ENCODE peak calls at places on chromosomes 12 and 14, in five cellular contexts. E is heart right ventricle, N is OCI-LY7, S is hepatocyte, O is uterus. M is an unnamed sample.

GRCh38 chr12:15700595-15700994 is 88.6 kb downstream of the EPS8 start:
- DNase-seq in E (no peak), S (no peak), O (no peak), N (no peak), M (no peak)

GRCh38 chr12:103538397-103538796 is 42.6 kb upstream of the C12orf42 start:
- DNase-seq in N (no peak), S (no peak), O (no peak), E (no peak), M (no peak)

GRCh38 chr14:69268763-69269162 is 8.8 kb downstream of the GALNT16 start:
- DNase-seq in S (no peak), N (no peak), O (no peak), E (no peak), M (no peak)

GRCh38 chr14:56119221-56119967 is 1.2 kb downstream of the PELI2 start:
- DNase-seq in N (peak), E (peak), S (peak), O (peak), M (peak)

GRCh38 chr12:79883216-79883615 is 51.7 kb downstream of the PPP1R12A start:
- DNase-seq in E (no peak), S (no peak), N (no peak), O (no peak), M (no peak)

GRCh38 chr14:66746316-66747006 is 238.5 kb downstream of the GPHN start:
- DNase-seq in O (no peak), S (peak), E (no peak), N (peak), M (no peak)

GRCh38 chr14:103708750-103709187 is 6.5 kb downstream of the XRCC3 start:
- DNase-seq in E (no peak), S (no peak), O (no peak), N (no peak), M (no peak)

GRCh38 chr12:1720494-1720893 is 29.6 kb downstream of the ADIPOR2 start:
- DNase-seq in E (no peak), O (no peak), N (no peak), S (no peak), M (no peak)

GRCh38 chr14:36515896-36516718 is 3.9 kb downstream of the NKX2-1 start:
- DNase-seq in S (no peak), N (no peak), E (no peak), O (no peak), M (no peak)

GRCh38 chr14:50047274-50047676 is 69.1 kb downstream of the VCPKMT start:
- DNase-seq in E (no peak), O (no peak), N (peak), S (peak), M (no peak)

GRCh38 chr12:51944608-51945233 is 6.8 kb upstream of the ACVR1B start:
- DNase-seq in E (no peak), O (no peak), S (no peak), N (no peak), M (no peak)

GRCh38 chr12:25958254-25959068 is at the start of gene RASSF8:
- DNase-seq in N (no peak), O (peak), E (peak), S (peak), M (peak)

GRCh38 chr12:120470150-120470817 is 736 bp upstream of the SRSF9 start:
- DNase-seq in S (peak), O (peak), N (peak), E (no peak), M (no peak)

GRCh38 chr14:53391156-53391555 is 238.0 kb upstream of the DDHD1 start:
- DNase-seq in S (no peak), O (peak), E (no peak), N (no peak), M (no peak)

GRCh38 chr12:5081016-5081415 is 37.3 kb downstream of the KCNA5 start:
- DNase-seq in O (no peak), N (no peak), S (no peak), E (peak), M (no peak)

GRCh38 chr12:15691372-15691771 is 97.8 kb downstream of the EPS8 start:
- DNase-seq in O (no peak), E (no peak), N (no peak), S (no peak), M (no peak)

GRCh38 chr12:108194585-108194984 is 65.5 kb downstream of the WSCD2 start:
- DNase-seq in N (no peak), E (no peak), S (no peak), O (no peak), M (no peak)

GRCh38 chr14:99605299-99605961 is 1.4 kb upstream of the CCDC85C start:
- DNase-seq in E (peak), S (peak), N (peak), O (peak), M (peak)

GRCh38 chr12:113802000-113802749 is 163.9 kb downstream of the RBM19 start:
- DNase-seq in O (no peak), S (no peak), N (no peak), E (no peak), M (no peak)

GRCh38 chr14:78253986-78254385 is 83.8 kb downstream of the NRXN3 start:
- DNase-seq in E (no peak), N (no peak), S (no peak), O (no peak), M (no peak)

GRCh38 chr14:61616524-61617185 is 78.7 kb upstream of the HIF1A start:
- DNase-seq in S (no peak), O (no peak), E (no peak), N (no peak), M (no peak)

GRCh38 chr12:92621833-92622232 is 81.0 kb upstream of the PLEKHG7 start:
- DNase-seq in E (no peak), N (no peak), S (no peak), O (no peak), M (no peak)

GRCh38 chr14:53144244-53144643 is 8.9 kb downstream of the DDHD1 start:
- DNase-seq in N (no peak), O (no peak), E (no peak), S (no peak), M (no peak)

GRCh38 chr12:106247731-106248176 is at the start of gene CKAP4:
- DNase-seq in S (peak), N (peak), E (peak), O (peak), M (peak)

GRCh38 chr12:114164354-114164753 is 198.2 kb upstream of the RBM19 start:
- DNase-seq in E (no peak), S (no peak), N (no peak), O (no peak), M (no peak)

GRCh38 chr12:69540606-69541386 is 44.5 kb upstream of the CCT2 start:
- DNase-seq in O (no peak), S (no peak), N (no peak), E (no peak), M (no peak)

GRCh38 chr12:65339161-65339560 is 60.7 kb downstream of the MSRB3 start:
- DNase-seq in S (no peak), O (no peak), N (no peak), E (no peak), M (no peak)

GRCh38 chr12:113203852-113204760 is 17.2 kb upstream of the TPCN1 start:
- DNase-seq in E (no peak), O (no peak), S (no peak), N (no peak), M (no peak)

GRCh38 chr14:36600431-36600830 is 18.0 kb upstream of the NKX2-8 start:
- DNase-seq in O (no peak), S (no peak), N (no peak), E (no peak), M (no peak)

GRCh38 chr12:39972119-39972518 is 133.8 kb downstream of the SLC2A13 start:
- DNase-seq in E (no peak), N (no peak), S (no peak), O (no peak), M (no peak)

GRCh38 chr12:91640021-91640420 is 457.4 kb upstream of the DCN start:
- DNase-seq in E (no peak), O (no peak), S (no peak), N (no peak), M (no peak)

GRCh38 chr14:29668201-29668600 is 259.4 kb downstream of the PRKD1 start:
- DNase-seq in S (no peak), N (no peak), O (no peak), E (no peak), M (no peak)

GRCh38 chr14:60807971-60808370 is 73.4 kb downstream of the MNAT1 start:
- DNase-seq in S (no peak), O (no peak), N (no peak), E (no peak), M (no peak)

GRCh38 chr12:123761841-123762714 is at the start of gene DNAH10:
- DNase-seq in N (peak), E (no peak), O (no peak), S (peak), M (peak)

DNA sequence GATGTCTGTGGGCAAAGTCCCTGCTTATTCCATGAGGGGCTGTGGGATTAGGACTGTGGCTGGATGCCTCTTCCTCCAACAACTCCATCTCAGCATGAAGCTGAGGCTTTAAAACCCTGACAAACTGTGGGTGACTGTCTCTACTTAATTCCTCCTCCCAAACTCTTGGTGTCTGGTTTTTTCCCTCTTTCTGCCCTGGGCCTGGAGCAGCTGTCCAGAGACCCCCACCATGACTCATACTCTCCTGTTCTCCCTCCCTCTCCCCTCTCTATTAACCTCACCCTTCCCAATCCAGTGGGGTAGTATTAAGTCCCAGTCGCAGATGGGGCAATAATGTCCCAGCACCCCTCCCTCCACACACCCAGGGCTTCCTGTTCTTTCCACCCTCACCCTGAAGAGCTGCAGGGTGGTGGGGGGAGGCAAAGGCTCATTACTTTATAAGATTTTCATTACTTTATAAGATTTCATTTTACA is 2.1 kb upstream of the DNAJC14 start:
- DNase-seq in N (no peak), E (no peak), O (no peak), S (no peak), M (no peak)
- H3K4me3 ChIP-seq in N (peak), E (peak), O (peak), S (peak), M (peak)

DNA sequence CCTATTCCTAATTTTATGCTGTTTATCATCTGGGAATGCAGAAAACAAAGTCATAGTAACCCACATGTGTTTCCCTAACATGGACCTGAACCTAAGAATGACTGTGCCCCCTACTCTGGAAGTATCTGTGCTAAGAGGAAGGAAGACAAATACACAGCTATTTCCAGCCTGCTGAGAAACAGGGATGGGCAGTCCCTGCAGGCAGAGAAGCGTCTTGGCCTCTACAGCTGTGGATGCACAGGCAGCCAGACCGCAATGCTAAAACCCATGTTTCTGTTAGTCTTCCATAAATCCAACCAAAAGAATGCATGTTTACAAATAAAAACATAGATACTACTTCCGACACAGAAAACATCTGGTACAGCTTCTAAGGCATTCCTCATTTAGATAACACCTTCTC is 56.1 kb downstream of the DUSP16 start:
- DNase-seq in E (no peak), N (no peak), S (peak), O (no peak), M (no peak)
- H3K4me3 ChIP-seq in E (no peak), N (no peak), S (peak), O (peak), M (no peak)

DNA sequence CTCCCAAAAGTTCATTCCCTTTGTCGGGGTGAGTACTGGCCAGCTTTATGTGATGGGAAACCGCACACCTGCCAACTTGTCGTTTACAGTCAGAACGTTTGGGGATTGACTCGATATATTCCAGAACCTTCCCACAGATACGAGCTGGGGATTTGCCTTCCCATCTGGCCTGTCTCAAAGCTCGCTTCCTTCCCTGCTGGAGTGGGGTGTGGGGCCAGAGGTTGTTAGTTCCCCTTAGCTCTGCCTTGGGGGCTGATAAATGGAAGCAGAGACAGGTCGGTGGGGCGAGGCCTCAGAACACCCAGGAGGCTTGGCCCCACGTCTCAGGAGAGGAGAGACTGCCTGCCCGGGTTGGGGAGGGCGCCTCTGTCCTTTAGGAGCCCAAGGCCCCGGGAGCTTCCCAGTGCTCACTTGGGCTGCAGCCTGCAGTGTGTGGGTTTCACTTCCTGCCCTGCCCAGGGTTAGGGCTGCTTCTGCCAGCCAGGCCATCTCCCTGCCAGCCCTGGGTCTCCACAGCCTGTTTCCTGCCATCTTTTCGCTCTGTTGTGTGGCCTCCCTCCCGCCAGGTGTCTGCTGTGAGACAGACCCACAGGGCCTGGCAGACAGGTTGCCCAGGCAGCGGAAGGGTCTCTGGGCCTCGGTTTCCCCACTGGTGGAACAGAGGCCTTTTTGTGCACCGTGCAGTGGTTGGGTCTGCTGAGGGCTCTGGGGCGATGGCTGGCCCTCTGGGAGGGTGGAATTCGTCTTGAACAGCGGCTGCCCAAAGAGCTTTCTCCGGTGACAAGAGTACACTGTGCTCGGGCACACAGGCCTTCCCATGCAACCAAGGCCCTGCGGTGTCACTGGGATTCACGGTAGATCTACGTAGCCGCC is 8.1 kb upstream of the TEX22 start:
- DNase-seq in N (peak), S (no peak), E (peak), O (no peak), M (no peak)
- H3K4me3 ChIP-seq in N (no peak), S (no peak), E (no peak), O (no peak), M (no peak)

GRCh38 chr14:94388896-94389469 is 581 bp upstream of the SERPINA1 start:
- DNase-seq in N (no peak), S (no peak), E (no peak), O (no peak), M (no peak)

GRCh38 chr14:94389731-94390371 is 1.4 kb upstream of the SERPINA1 start:
- DNase-seq in O (no peak), S (no peak), N (no peak), E (no peak), M (no peak)

GRCh38 chr14:94391284-94391914 is 3.0 kb upstream of the SERPINA1 start:
- DNase-seq in N (no peak), S (no peak), O (no peak), E (no peak), M (no peak)

GRCh38 chr14:94392510-94392935 is 4.1 kb upstream of the SERPINA1 start:
- DNase-seq in E (no peak), O (no peak), N (no peak), S (peak), M (peak)

GRCh38 chr14:94390372-94391086 is 2.1 kb upstream of the SERPINA1 start:
- DNase-seq in S (no peak), N (no peak), O (no peak), E (peak), M (peak)
- H3K4me3 ChIP-seq in S (no peak), N (no peak), O (no peak), E (no peak), M (no peak)